ENCODE peak calls at places on chromosomes 5 and 9, in six cellular contexts. B, C, U, A, X and H are unnamed samples.
A peak's percentile ranks its signal among the peaks of the same experiment; 100 is the strongest.

GRCh38 chr5:142883025-142883424 is 112.8 kb downstream of the ARHGAP26 start:
- DNase-seq in C (no peak), A (no peak), X (peak; percentile 64), B (no peak), U (no peak), H (no peak)

GRCh38 chr5:147431586-147431985 is 78.3 kb downstream of the DPYSL3 start:
- DNase-seq in C (no peak), U (no peak), A (no peak), X (no peak), B (no peak), H (no peak)

GRCh38 chr9:129586647-129587046 is 34.3 kb downstream of the C9orf50 start:
- DNase-seq in X (peak; percentile 50), B (no peak), A (no peak), U (no peak), C (no peak), H (no peak)

GRCh38 chr9:86500667-86501435 is 146.6 kb upstream of the TUT7 start:
- DNase-seq in X (peak; percentile 97), B (no peak), C (no peak), A (no peak), U (no peak), H (peak; percentile 92)

GRCh38 chr9:1048853-1049252 is 1.3 kb upstream of the DMRT2 start:
- DNase-seq in X (no peak), A (no peak), C (no peak), U (no peak), B (no peak), H (no peak)

GRCh38 chr5:177319913-177320588 is 8.4 kb upstream of the MXD3 start:
- DNase-seq in X (no peak), A (no peak), C (no peak), B (no peak), U (no peak), H (no peak)

GRCh38 chr5:100623719-100624118 is 88.5 kb downstream of the FAM174A start:
- DNase-seq in B (no peak), U (no peak), A (no peak), X (peak; percentile 31), C (no peak), H (peak; percentile 49)

GRCh38 chr5:90802695-90803317 is 244.2 kb downstream of the ADGRV1 start:
- DNase-seq in B (no peak), X (peak; percentile 21), C (no peak), U (peak; percentile 6), A (no peak), H (peak; percentile 33)

GRCh38 chr9:36566813-36567217 is 5.9 kb upstream of the MELK start:
- DNase-seq in C (no peak), A (peak; percentile 59), U (no peak), B (peak; percentile 89), X (peak; percentile 73), H (peak; percentile 44)

GRCh38 chr9:109206670-109207069 is 39.6 kb upstream of the FRRS1L start:
- DNase-seq in C (no peak), U (no peak), B (no peak), X (no peak), A (no peak), H (no peak)

GRCh38 chr9:34891386-34891785 is 66.7 kb upstream of the PHF24 start:
- DNase-seq in C (no peak), X (no peak), U (no peak), A (no peak), B (no peak), H (no peak)

GRCh38 chr9:34554211-34555001 is 31.6 kb upstream of the ENHO start:
- DNase-seq in A (no peak), U (no peak), C (no peak), B (no peak), X (no peak), H (no peak)

GRCh38 chr9:34446468-34446891 is 11.9 kb downstream of the FAM219A start:
- DNase-seq in C (no peak), B (no peak), U (no peak), X (peak; percentile 55), A (no peak), H (no peak)

GRCh38 chr9:137028281-137029057 is 432 bp upstream of the ABCA2 start:
- DNase-seq in U (peak; percentile 59), B (peak; percentile 70), C (peak; percentile 79), A (no peak), X (peak; percentile 29), H (no peak)

GRCh38 chr5:123176938-123177275 is 87.9 kb downstream of the PRDM6 start:
- DNase-seq in C (no peak), U (no peak), B (no peak), X (peak; percentile 39), A (no peak), H (no peak)

GRCh38 chr5:122766130-122766529 is 8.8 kb upstream of the SNX2 start:
- DNase-seq in U (no peak), X (no peak), A (no peak), B (no peak), C (no peak), H (no peak)

GRCh38 chr5:147559725-147560124 is 49.9 kb upstream of the DPYSL3 start:
- DNase-seq in C (no peak), U (no peak), A (no peak), X (peak; percentile 25), B (no peak), H (peak; percentile 58)

GRCh38 chr9:86485359-86485758 is 131.1 kb upstream of the TUT7 start:
- DNase-seq in U (no peak), C (no peak), B (no peak), X (no peak), A (no peak), H (no peak)

GRCh38 chr9:117704024-117704575 is at the start of gene TLR4:
- DNase-seq in X (peak; percentile 71), A (peak; percentile 35), C (peak; percentile 74), B (peak; percentile 46), U (peak; percentile 9), H (peak; percentile 94)

GRCh38 chr9:134375011-134375390 is 48.7 kb downstream of the RXRA start:
- DNase-seq in X (peak; percentile 32), C (peak; percentile 87), U (peak; percentile 83), B (no peak), A (peak; percentile 82), H (no peak)

GRCh38 chr5:68823301-68823700 is 270.5 kb upstream of the SLC30A5 start:
- DNase-seq in A (no peak), U (no peak), C (no peak), B (no peak), X (peak; percentile 45), H (no peak)

GRCh38 chr5:38515648-38516047 is 40.8 kb downstream of the LIFR start:
- DNase-seq in C (no peak), A (no peak), X (peak; percentile 43), B (no peak), U (no peak), H (no peak)

GRCh38 chr5:169778622-169779596 is 141.8 kb downstream of the DOCK2 start:
- DNase-seq in A (no peak), B (no peak), C (no peak), X (no peak), U (no peak), H (no peak)

DNA sequence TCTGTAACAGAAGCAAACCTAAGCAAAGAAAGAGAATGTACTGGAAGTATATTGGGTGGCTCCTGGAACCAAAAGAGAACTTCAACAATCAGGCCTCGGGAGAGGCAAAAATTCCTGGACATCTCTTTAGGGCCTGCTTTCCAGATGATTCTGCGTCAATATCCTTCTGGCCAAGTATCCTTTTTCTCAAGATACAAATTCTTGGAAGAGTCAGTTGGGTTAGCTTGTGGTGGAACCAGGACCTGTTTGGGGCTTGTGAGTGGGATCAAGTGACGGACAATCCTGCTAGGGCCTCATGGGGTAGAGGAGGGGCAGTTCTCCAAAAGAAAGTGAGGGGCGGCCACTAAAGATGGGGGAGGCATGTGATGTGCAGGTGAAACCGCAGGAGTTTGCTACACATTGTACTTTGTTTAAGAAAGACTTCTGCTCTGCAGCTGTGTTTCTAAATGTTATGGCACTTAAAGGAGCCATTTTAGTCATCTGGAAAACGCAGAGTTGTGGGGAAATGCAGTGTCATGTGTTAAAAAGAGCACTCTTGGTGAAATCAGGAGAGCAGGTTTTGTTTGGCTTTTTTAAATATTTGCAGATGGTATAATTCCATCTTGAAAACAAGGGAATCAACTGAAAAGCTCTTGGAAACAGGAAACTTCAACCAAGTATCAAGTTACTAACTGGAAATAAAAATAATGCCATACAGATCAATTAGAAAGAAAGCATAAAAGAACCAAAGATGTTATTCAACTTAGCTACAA is 27.4 kb upstream of the GSN start:
- DNase-seq in U (no peak), B (no peak), X (peak; percentile 85), A (no peak), C (no peak), H (no peak)
- H3K4me3 ChIP-seq in U (no peak overlapping the region), B (no peak overlapping the region), X (no peak overlapping the region), A (no peak overlapping the region), C (no peak overlapping the region), H (no peak overlapping the region)

GRCh38 chr9:138063785-138064184 is 186.2 kb downstream of the CACNA1B start:
- DNase-seq in A (no peak), C (no peak), U (no peak), X (no peak), B (no peak), H (no peak)

GRCh38 chr9:138067594-138068367 is 190.2 kb downstream of the CACNA1B start:
- DNase-seq in A (peak; percentile 9), U (no peak), B (no peak), X (no peak), C (no peak), H (no peak)

GRCh38 chr9:138064547-138064946 is 187.0 kb downstream of the CACNA1B start:
- DNase-seq in A (peak; percentile 8), C (no peak), X (no peak), B (peak; percentile 27), U (no peak), H (no peak)

GRCh38 chr9:138065287-138065686 is 187.7 kb downstream of the CACNA1B start:
- DNase-seq in U (no peak), A (peak; percentile 15), C (no peak), B (no peak), X (no peak), H (no peak)

GRCh38 chr9:138066049-138066448 is 188.5 kb downstream of the CACNA1B start:
- DNase-seq in X (no peak), C (no peak), A (no peak), U (no peak), B (no peak), H (no peak)
- TF ChIP-seq CTCF in X (no peak), C (no peak), A (no peak), U (no peak), B (no peak), H (no peak)

GRCh38 chr5:13325765-13326164 is 618.7 kb downstream of the DNAH5 start:
- DNase-seq in B (no peak), U (no peak), C (no peak), X (peak; percentile 21), A (no peak), H (no peak)

GRCh38 chr5:13328316-13328715 is 616.2 kb downstream of the DNAH5 start:
- DNase-seq in A (no peak), U (no peak), C (no peak), B (no peak), X (no peak), H (no peak)

DNA sequence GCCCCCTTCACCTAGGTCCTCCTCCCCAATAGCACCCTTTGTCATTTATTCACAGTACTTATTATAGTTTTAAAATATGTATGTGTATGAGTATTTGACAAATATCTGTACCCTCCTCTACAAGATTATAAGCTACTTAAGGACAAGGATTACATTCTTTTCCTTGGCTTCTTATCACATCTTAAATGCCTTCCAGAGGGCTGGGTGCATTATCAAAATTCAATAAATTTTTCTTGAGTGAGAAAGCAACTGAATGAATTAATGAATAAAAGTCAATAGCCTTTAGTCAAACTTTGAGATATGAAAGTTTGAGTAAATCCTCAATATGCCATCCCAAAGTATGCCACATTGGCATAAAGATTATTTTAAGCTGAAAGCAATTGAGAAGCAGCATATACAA is 621.7 kb downstream of the DNAH5 start:
- DNase-seq in B (no peak), C (no peak), X (no peak), U (no peak), A (no peak), H (no peak)
- H3K4me3 ChIP-seq in B (no peak overlapping the region), C (no peak overlapping the region), X (no peak overlapping the region), U (no peak overlapping the region), A (no peak overlapping the region), H (no peak overlapping the region)

GRCh38 chr9:12195456-12195855 is 497.7 kb upstream of the TYRP1 start:
- DNase-seq in C (no peak), A (no peak), X (no peak), U (no peak), B (no peak), H (no peak)
- TF ChIP-seq CTCF in C (no peak), A (no peak), X (no peak), U (no peak), B (peak; percentile 8), H (no peak)